ENCODE peak calls at places on chromosomes 12 and 14, in seven cellular contexts. E is H1, V is K562, M is HepG2, I is HCT116, P is SK-N-SH, X is GM12878. N is an unnamed sample.
A peak's percentile ranks its signal among the peaks of the same experiment; 100 is the strongest.

GRCh38 chr14:87231336-87232026 is 761.5 kb downstream of the GALC start:
- DNase-seq in E (no peak), V (no peak), M (no peak), I (no peak), P (no peak), X (no peak), N (no peak)

GRCh38 chr12:71578694-71579258 is 84.9 kb downstream of the ZFC3H1 start:
- DNase-seq in E (no peak), V (no peak), M (no peak), I (no peak), P (peak; percentile 21), X (no peak), N (no peak)

GRCh38 chr12:104171785-104172563 is 34.0 kb upstream of the NFYB start:
- DNase-seq in E (peak; percentile 72), V (peak; percentile 91), M (no peak), I (no peak), P (peak; percentile 59), X (no peak), N (peak; percentile 49)

GRCh38 chr12:106345739-106346138 is 11.8 kb upstream of the POLR3B start:
- DNase-seq in E (no peak), V (peak; percentile 27), M (peak; percentile 77), I (peak; percentile 51), P (peak; percentile 25), X (no peak), N (peak; percentile 51)

GRCh38 chr14:50964683-50965390 is 20.6 kb upstream of the PYGL start:
- DNase-seq in E (no peak), V (no peak), M (peak; percentile 45), I (no peak), P (no peak), X (no peak), N (peak; percentile 66)

GRCh38 chr12:50257226-50258166 is 25.8 kb downstream of the LIMA1 start:
- DNase-seq in E (no peak), V (no peak), M (no peak), I (no peak), P (no peak), X (no peak), N (peak; percentile 61)

GRCh38 chr12:97276198-97276580 is 186.4 kb upstream of the RMST start:
- DNase-seq in E (peak; percentile 58), V (no peak), M (no peak), I (no peak), P (no peak), X (no peak), N (no peak)

GRCh38 chr14:89131004-89131750 is 285.9 kb downstream of the FOXN3 start:
- DNase-seq in E (no peak), V (no peak), M (no peak), I (no peak), P (no peak), X (no peak), N (no peak)

GRCh38 chr12:1572731-1573130 is 21.6 kb downstream of the FBXL14 start:
- DNase-seq in E (no peak), V (no peak), M (no peak), I (no peak), P (no peak), X (no peak), N (no peak)

GRCh38 chr14:95577875-95578274 is 43.0 kb downstream of the GLRX5 start:
- DNase-seq in E (no peak), V (no peak), M (no peak), I (no peak), P (no peak), X (no peak), N (no peak)

GRCh38 chr12:25395227-25395626 is 144.5 kb upstream of the KRAS start:
- DNase-seq in E (no peak), V (no peak), M (no peak), I (no peak), P (no peak), X (no peak), N (no peak)

GRCh38 chr12:23204933-23205778 is 580.2 kb downstream of the ETNK1 start:
- DNase-seq in E (no peak), V (peak; percentile 56), M (peak; percentile 54), I (peak; percentile 6), P (peak; percentile 43), X (peak; percentile 27), N (peak; percentile 58)

GRCh38 chr12:54154708-54155316 is 34.0 kb downstream of the SMUG1 start:
- DNase-seq in E (no peak), V (no peak), M (no peak), I (no peak), P (no peak), X (no peak), N (no peak)

GRCh38 chr12:87336814-87337336 is 692.3 kb downstream of the C12orf50 start:
- DNase-seq in E (no peak), V (no peak), M (no peak), I (no peak), P (no peak), X (no peak), N (no peak)

GRCh38 chr12:28611501-28611900 is 421.2 kb downstream of the CCDC91 start:
- DNase-seq in E (no peak), V (no peak), M (no peak), I (no peak), P (no peak), X (no peak), N (no peak)

GRCh38 chr14:69839661-69840060 is 39.6 kb upstream of the SMOC1 start:
- DNase-seq in E (no peak), V (no peak), M (no peak), I (no peak), P (no peak), X (no peak), N (no peak)

GRCh38 chr12:104569348-104570173 is 112.8 kb downstream of the CHST11 start:
- DNase-seq in E (no peak), V (no peak), M (no peak), I (no peak), P (no peak), X (peak; percentile 88), N (no peak)

GRCh38 chr12:57129311-57130288 is 1.3 kb downstream of the LRP1 start:
- DNase-seq in E (no peak), V (no peak), M (no peak), I (no peak), P (peak; percentile 66), X (no peak), N (no peak)

DNA sequence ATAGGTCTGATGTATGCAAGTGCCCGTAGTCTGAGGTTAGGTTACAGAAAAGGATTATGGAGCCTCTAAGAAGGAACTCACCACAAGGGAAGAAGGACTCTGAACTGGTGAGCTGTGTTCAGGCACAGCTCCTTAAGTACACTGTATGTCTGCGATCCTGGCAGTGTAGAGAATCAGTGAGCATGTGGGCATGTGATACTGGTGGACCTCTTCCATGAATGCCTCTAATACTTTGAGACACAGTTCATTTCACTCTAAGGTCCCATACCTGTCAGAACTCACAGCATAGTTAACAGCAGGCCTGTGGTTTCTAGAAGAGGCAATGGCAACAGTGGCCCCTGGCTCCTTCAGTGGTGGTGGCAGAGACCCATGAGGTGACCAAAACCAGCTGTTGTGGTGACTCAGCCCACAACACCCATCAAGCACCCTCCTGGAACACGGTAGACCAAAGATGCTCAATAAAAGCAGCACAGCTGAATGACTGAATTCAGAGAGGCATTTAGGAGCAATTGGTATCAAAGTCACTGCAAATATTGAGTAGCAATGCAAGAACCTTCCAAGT is 6.9 kb upstream of the OR6J1 start:
- DNase-seq in E (no peak), V (peak; percentile 14), M (no peak), I (peak; percentile 47), P (no peak), X (peak; percentile 44), N (peak; percentile 72)
- TF ChIP-seq JUND in E (no peak), V (peak; percentile 38), M (no peak), I (peak; percentile 40), P (no peak), X (no peak), N (no peak)

DNA sequence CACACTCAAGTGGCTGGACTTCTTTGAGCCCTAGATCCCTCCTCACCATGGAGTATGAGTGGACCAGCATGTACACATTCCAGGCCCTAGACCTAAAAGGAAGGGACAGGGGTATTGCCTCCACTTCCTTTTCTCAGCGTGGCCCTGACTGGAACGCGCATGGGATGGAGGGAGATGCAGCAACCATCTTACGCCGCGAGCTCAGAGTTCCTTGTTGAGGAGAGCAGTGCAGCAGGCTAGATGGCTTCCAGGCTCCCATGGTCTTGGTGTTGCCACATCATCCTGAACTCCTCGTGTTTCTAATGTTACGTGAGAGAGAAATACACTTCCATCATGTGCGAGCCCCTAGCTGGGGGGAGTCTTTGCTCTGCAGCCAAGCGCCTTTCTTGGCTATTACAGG is 61.8 kb upstream of the DIO3 start:
- DNase-seq in E (no peak), V (no peak), M (no peak), I (no peak), P (no peak), X (no peak), N (no peak)
- TF ChIP-seq JUND in E (no peak), V (no peak), M (no peak), I (no peak), P (no peak), X (no peak), N (no peak)

GRCh38 chr12:92488735-92489134 is 214.1 kb upstream of the PLEKHG7 start:
- DNase-seq in E (no peak), V (no peak), M (no peak), I (no peak), P (no peak), X (no peak), N (no peak)
- TF ChIP-seq JUND in E (no peak), V (no peak), M (no peak), I (no peak), P (no peak), X (no peak), N (no peak)

DNA sequence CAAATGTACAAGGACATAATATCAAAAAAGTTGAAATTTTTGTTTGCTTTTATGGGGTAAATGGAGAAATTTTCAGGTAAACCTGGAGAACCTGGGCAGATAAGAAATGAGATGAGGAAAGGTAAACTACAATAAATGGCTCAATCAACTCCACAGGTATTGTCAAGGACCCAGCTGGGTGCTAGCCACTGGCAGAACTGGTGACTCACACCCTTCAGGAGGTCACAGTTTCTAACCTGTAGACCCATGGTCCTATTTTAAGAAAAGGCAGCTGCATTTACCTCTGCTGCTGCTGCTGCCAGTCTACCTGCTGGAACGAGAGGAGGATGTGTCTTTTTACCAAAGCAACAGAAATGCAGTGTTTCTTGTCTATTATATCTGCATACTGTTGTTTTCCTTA is 226.6 kb downstream of the ALG10B start:
- DNase-seq in E (no peak), V (no peak), M (no peak), I (no peak), P (no peak), X (no peak), N (no peak)
- TF ChIP-seq JUND in E (peak; percentile 65), V (no peak), M (no peak), I (no peak), P (no peak), X (no peak), N (no peak)

DNA sequence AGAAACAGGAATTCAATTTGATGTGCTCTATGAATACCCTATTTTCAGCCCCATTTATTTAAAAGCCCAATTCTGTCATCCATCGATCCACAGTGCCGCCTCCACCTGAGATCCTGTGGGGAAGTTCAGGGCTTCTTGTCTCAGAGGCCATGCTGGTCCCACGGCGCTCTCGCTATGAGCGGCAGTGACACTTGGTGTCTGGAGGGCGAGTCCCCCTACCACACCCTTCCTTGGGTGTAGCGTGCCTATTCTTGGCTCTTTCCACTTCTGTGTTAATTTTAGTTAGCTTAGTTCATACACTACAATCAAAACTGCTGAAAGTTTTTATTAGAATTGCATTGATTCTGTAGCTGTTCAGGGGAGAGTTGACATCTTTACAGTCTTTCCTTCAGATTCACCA is 73.8 kb downstream of the DDX51 start:
- DNase-seq in E (no peak), V (no peak), M (no peak), I (no peak), P (no peak), X (no peak), N (no peak)
- TF ChIP-seq JUND in E (no peak), V (no peak), M (no peak), I (no peak), P (no peak), X (no peak), N (no peak)

N was measured in T47D.